ENCODE peak calls at places on chromosome 9, in seven cellular contexts. One of them, this sample, is unnamed.

GRCh38 chr9:108526518-108526917 is 329.3 kb downstream of the ACTL7B start:
- DNase-seq in fibroblast of pulmonary artery: no peak
- DNase-seq in upper lobe of right lung: no peak
- DNase-seq in GM12865: no peak
- DNase-seq in transverse colon: no peak
- DNase-seq in spleen: no peak
- DNase-seq in lower leg skin: no peak
- DNase-seq in this sample: no peak

GRCh38 chr9:122816163-122816867 is 12.1 kb downstream of the PDCL start:
- DNase-seq in upper lobe of right lung: no peak
- DNase-seq in spleen: peak
- DNase-seq in transverse colon: peak
- DNase-seq in fibroblast of pulmonary artery: no peak
- DNase-seq in lower leg skin: peak
- DNase-seq in GM12865: no peak
- DNase-seq in this sample: no peak

GRCh38 chr9:101569736-101570501 is 24.9 kb downstream of the PPP3R2 start:
- DNase-seq in GM12865: no peak
- DNase-seq in fibroblast of pulmonary artery: peak
- DNase-seq in spleen: no peak
- DNase-seq in transverse colon: no peak
- DNase-seq in lower leg skin: no peak
- DNase-seq in upper lobe of right lung: no peak
- DNase-seq in this sample: no peak

GRCh38 chr9:2874001-2874750 is 30.3 kb upstream of the PUM3 start:
- DNase-seq in GM12865: no peak
- DNase-seq in upper lobe of right lung: no peak
- DNase-seq in fibroblast of pulmonary artery: peak
- DNase-seq in lower leg skin: no peak
- DNase-seq in spleen: no peak
- DNase-seq in transverse colon: no peak
- DNase-seq in this sample: peak

GRCh38 chr9:39588056-39588814 is 232.8 kb downstream of the SPATA31A1 start:
- DNase-seq in spleen: peak
- DNase-seq in GM12865: no peak
- DNase-seq in fibroblast of pulmonary artery: no peak
- DNase-seq in upper lobe of right lung: no peak
- DNase-seq in lower leg skin: no peak
- DNase-seq in transverse colon: no peak
- DNase-seq in this sample: no peak

GRCh38 chr9:121598167-121599000 is 53.0 kb upstream of the DAB2IP start:
- DNase-seq in fibroblast of pulmonary artery: peak
- DNase-seq in GM12865: no peak
- DNase-seq in spleen: no peak
- DNase-seq in transverse colon: peak
- DNase-seq in lower leg skin: peak
- DNase-seq in upper lobe of right lung: peak
- DNase-seq in this sample: peak

GRCh38 chr9:5052858-5053257 is 67.8 kb downstream of the JAK2 start:
- DNase-seq in GM12865: no peak
- DNase-seq in upper lobe of right lung: no peak
- DNase-seq in transverse colon: no peak
- DNase-seq in fibroblast of pulmonary artery: peak
- DNase-seq in lower leg skin: no peak
- DNase-seq in spleen: no peak
- DNase-seq in this sample: no peak

GRCh38 chr9:93898026-93898425 is 57.1 kb downstream of the BARX1 start:
- DNase-seq in spleen: peak
- DNase-seq in GM12865: no peak
- DNase-seq in upper lobe of right lung: no peak
- DNase-seq in transverse colon: no peak
- DNase-seq in lower leg skin: no peak
- DNase-seq in fibroblast of pulmonary artery: no peak
- DNase-seq in this sample: no peak

GRCh38 chr9:124302921-124303320 is 45.2 kb downstream of the NEK6 start:
- DNase-seq in GM12865: no peak
- DNase-seq in upper lobe of right lung: no peak
- DNase-seq in spleen: no peak
- DNase-seq in fibroblast of pulmonary artery: no peak
- DNase-seq in transverse colon: no peak
- DNase-seq in lower leg skin: no peak
- DNase-seq in this sample: no peak

GRCh38 chr9:133141833-133142594 is 21.0 kb upstream of the RALGDS start:
- DNase-seq in spleen: peak
- DNase-seq in transverse colon: peak
- DNase-seq in GM12865: peak
- DNase-seq in upper lobe of right lung: peak
- DNase-seq in fibroblast of pulmonary artery: no peak
- DNase-seq in lower leg skin: no peak
- DNase-seq in this sample: no peak

GRCh38 chr9:136225748-136226679 is 19.6 kb downstream of the QSOX2 start:
- DNase-seq in lower leg skin: peak
- DNase-seq in spleen: peak
- DNase-seq in transverse colon: peak
- DNase-seq in upper lobe of right lung: peak
- DNase-seq in fibroblast of pulmonary artery: peak
- DNase-seq in GM12865: peak
- DNase-seq in this sample: no peak

GRCh38 chr9:78215706-78216105 is 20.2 kb upstream of the CEP78 start:
- DNase-seq in lower leg skin: no peak
- DNase-seq in spleen: no peak
- DNase-seq in GM12865: no peak
- DNase-seq in transverse colon: no peak
- DNase-seq in upper lobe of right lung: no peak
- DNase-seq in fibroblast of pulmonary artery: peak
- DNase-seq in this sample: no peak

GRCh38 chr9:72836790-72837189 is 116.1 kb downstream of the ALDH1A1 start:
- DNase-seq in upper lobe of right lung: no peak
- DNase-seq in spleen: no peak
- DNase-seq in transverse colon: no peak
- DNase-seq in lower leg skin: no peak
- DNase-seq in fibroblast of pulmonary artery: no peak
- DNase-seq in GM12865: no peak
- DNase-seq in this sample: no peak

GRCh38 chr9:72834994-72835393 is 117.9 kb downstream of the ALDH1A1 start:
- DNase-seq in spleen: no peak
- DNase-seq in lower leg skin: no peak
- DNase-seq in GM12865: no peak
- DNase-seq in upper lobe of right lung: no peak
- DNase-seq in fibroblast of pulmonary artery: no peak
- DNase-seq in transverse colon: no peak
- DNase-seq in this sample: no peak

GRCh38 chr9:72843525-72844439 is 109.1 kb downstream of the ALDH1A1 start:
- DNase-seq in transverse colon: no peak
- DNase-seq in fibroblast of pulmonary artery: no peak
- DNase-seq in lower leg skin: no peak
- DNase-seq in upper lobe of right lung: no peak
- DNase-seq in spleen: no peak
- DNase-seq in GM12865: peak
- DNase-seq in this sample: no peak

GRCh38 chr9:72844440-72844768 is 108.4 kb downstream of the ALDH1A1 start:
- DNase-seq in spleen: no peak
- DNase-seq in fibroblast of pulmonary artery: no peak
- DNase-seq in upper lobe of right lung: no peak
- DNase-seq in GM12865: no peak
- DNase-seq in transverse colon: no peak
- DNase-seq in lower leg skin: no peak
- DNase-seq in this sample: no peak

DNA sequence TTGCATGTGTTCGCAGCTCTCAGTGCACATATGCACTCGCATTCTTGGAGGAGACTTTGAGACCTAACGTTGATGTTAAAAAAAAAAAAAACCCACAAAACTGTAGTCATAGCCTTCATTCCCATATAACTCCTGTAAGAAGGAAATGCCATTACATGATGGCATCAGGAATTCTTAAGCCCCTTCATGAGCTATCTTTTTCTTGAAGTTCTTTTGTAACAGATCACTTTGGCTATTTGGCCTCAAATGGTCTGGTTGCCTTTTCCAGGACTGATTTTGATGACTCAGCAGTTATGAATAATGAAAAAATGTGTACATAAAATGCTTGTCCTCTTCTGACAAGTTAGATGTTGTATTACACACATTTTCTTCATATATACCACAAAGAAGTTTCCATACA is 113.7 kb downstream of the ALDH1A1 start:
- DNase-seq in GM12865: no peak
- DNase-seq in transverse colon: no peak
- DNase-seq in spleen: no peak
- DNase-seq in lower leg skin: no peak
- DNase-seq in fibroblast of pulmonary artery: no peak
- DNase-seq in upper lobe of right lung: no peak
- DNase-seq in this sample: no peak
- H3K4me3 ChIP-seq in GM12865: no peak
- H3K4me3 ChIP-seq in transverse colon: no peak
- H3K4me3 ChIP-seq in spleen: no peak
- H3K4me3 ChIP-seq in lower leg skin: no peak
- H3K4me3 ChIP-seq in fibroblast of pulmonary artery: no peak
- H3K4me3 ChIP-seq in upper lobe of right lung: no peak
- H3K4me3 ChIP-seq in this sample: no peak

GRCh38 chr9:91195372-91196012 is 166.2 kb downstream of the AUH start:
- DNase-seq in lower leg skin: no peak
- DNase-seq in upper lobe of right lung: no peak
- DNase-seq in fibroblast of pulmonary artery: no peak
- DNase-seq in transverse colon: no peak
- DNase-seq in GM12865: no peak
- DNase-seq in spleen: no peak
- DNase-seq in this sample: no peak

GRCh38 chr9:91191443-91192378 is 170.0 kb downstream of the AUH start:
- DNase-seq in lower leg skin: no peak
- DNase-seq in GM12865: peak
- DNase-seq in fibroblast of pulmonary artery: no peak
- DNase-seq in spleen: no peak
- DNase-seq in transverse colon: no peak
- DNase-seq in upper lobe of right lung: no peak
- DNase-seq in this sample: no peak

GRCh38 chr9:91192785-91193657 is 168.7 kb downstream of the AUH start:
- DNase-seq in spleen: peak
- DNase-seq in upper lobe of right lung: peak
- DNase-seq in GM12865: peak
- DNase-seq in fibroblast of pulmonary artery: peak
- DNase-seq in transverse colon: peak
- DNase-seq in lower leg skin: peak
- DNase-seq in this sample: peak

GRCh38 chr9:91192379-91192775 is 169.3 kb downstream of the AUH start:
- DNase-seq in fibroblast of pulmonary artery: no peak
- DNase-seq in GM12865: no peak
- DNase-seq in spleen: no peak
- DNase-seq in lower leg skin: no peak
- DNase-seq in transverse colon: no peak
- DNase-seq in upper lobe of right lung: no peak
- DNase-seq in this sample: no peak

GRCh38 chr9:91193658-91194391 is 167.9 kb downstream of the AUH start:
- DNase-seq in transverse colon: peak
- DNase-seq in lower leg skin: peak
- DNase-seq in fibroblast of pulmonary artery: peak
- DNase-seq in spleen: peak
- DNase-seq in GM12865: peak
- DNase-seq in upper lobe of right lung: peak
- DNase-seq in this sample: peak
- TF ChIP-seq CTCF in transverse colon: no peak
- TF ChIP-seq CTCF in lower leg skin: no peak
- TF ChIP-seq CTCF in fibroblast of pulmonary artery: no peak
- TF ChIP-seq CTCF in spleen: no peak
- TF ChIP-seq CTCF in GM12865: no peak
- TF ChIP-seq CTCF in upper lobe of right lung: no peak
- TF ChIP-seq CTCF in this sample: no peak

GRCh38 chr9:72529531-72529930 is 8.1 kb downstream of the TMC1 start:
- DNase-seq in lower leg skin: no peak
- DNase-seq in fibroblast of pulmonary artery: no peak
- DNase-seq in spleen: no peak
- DNase-seq in GM12865: no peak
- DNase-seq in upper lobe of right lung: no peak
- DNase-seq in transverse colon: no peak
- DNase-seq in this sample: no peak

GRCh38 chr9:72533322-72533721 is 11.9 kb downstream of the TMC1 start:
- DNase-seq in lower leg skin: no peak
- DNase-seq in upper lobe of right lung: no peak
- DNase-seq in spleen: no peak
- DNase-seq in transverse colon: no peak
- DNase-seq in GM12865: no peak
- DNase-seq in fibroblast of pulmonary artery: no peak
- DNase-seq in this sample: no peak

GRCh38 chr9:72524820-72525539 is 3.6 kb downstream of the TMC1 start:
- DNase-seq in transverse colon: peak
- DNase-seq in spleen: no peak
- DNase-seq in upper lobe of right lung: no peak
- DNase-seq in GM12865: peak
- DNase-seq in fibroblast of pulmonary artery: peak
- DNase-seq in lower leg skin: peak
- DNase-seq in this sample: peak

GRCh38 chr9:72526901-72527800 is 5.7 kb downstream of the TMC1 start:
- DNase-seq in GM12865: peak
- DNase-seq in spleen: peak
- DNase-seq in upper lobe of right lung: peak
- DNase-seq in lower leg skin: peak
- DNase-seq in fibroblast of pulmonary artery: peak
- DNase-seq in transverse colon: peak
- DNase-seq in this sample: peak

GRCh38 chr9:72527801-72528195 is 6.4 kb downstream of the TMC1 start:
- DNase-seq in fibroblast of pulmonary artery: no peak
- DNase-seq in spleen: no peak
- DNase-seq in lower leg skin: no peak
- DNase-seq in transverse colon: no peak
- DNase-seq in GM12865: no peak
- DNase-seq in upper lobe of right lung: no peak
- DNase-seq in this sample: no peak
- H3K4me3 ChIP-seq in fibroblast of pulmonary artery: peak
- H3K4me3 ChIP-seq in spleen: no peak
- H3K4me3 ChIP-seq in lower leg skin: no peak
- H3K4me3 ChIP-seq in transverse colon: peak
- H3K4me3 ChIP-seq in GM12865: peak
- H3K4me3 ChIP-seq in upper lobe of right lung: peak
- H3K4me3 ChIP-seq in this sample: peak

DNA sequence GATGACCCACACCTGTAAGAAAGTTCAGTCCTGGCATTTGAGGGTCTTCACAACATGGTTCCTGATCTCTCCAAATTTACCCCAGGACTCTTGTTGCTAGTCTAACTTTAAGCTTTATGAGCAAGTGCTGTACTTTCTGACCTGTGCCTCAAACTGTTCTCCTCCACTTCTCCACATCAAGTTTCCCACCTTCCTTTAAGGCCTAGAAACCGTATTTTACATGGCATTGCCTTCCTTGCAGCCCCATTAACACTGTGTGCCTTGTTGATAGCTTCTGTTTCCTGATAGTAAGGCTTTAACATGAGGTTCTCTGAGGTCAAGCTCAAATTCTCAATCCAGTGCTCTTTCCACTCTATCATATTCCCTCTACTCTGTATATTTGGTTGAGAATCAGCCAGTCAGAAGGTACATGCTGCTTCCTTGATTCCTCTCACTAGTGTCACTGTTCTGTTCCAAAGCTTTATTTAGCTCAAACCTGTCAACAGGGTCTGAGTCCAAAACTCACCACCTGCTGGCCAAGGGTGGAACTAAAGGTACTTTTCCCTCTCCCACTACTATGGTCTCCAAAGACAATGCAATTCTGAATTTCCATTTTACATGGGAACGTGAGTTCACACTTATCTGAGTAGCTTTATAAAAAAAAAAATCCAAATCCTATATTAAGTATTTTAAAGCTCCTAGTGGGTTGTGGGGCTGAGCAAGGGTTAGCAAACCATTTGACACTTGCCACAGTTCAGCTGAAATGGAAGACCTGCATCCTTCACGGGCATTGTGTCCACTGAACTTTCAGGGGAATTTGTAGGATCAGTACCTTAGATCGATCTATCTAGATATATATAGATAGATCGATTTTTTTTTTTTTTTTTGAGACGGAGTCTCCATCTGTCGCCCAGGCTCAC is 21.1 kb downstream of the VCP start:
- DNase-seq in upper lobe of right lung: no peak
- DNase-seq in lower leg skin: no peak
- DNase-seq in GM12865: peak
- DNase-seq in transverse colon: peak
- DNase-seq in spleen: no peak
- DNase-seq in fibroblast of pulmonary artery: peak
- DNase-seq in this sample: no peak
- TF ChIP-seq CTCF in upper lobe of right lung: peak
- TF ChIP-seq CTCF in lower leg skin: no peak
- TF ChIP-seq CTCF in GM12865: peak
- TF ChIP-seq CTCF in transverse colon: peak
- TF ChIP-seq CTCF in spleen: peak
- TF ChIP-seq CTCF in fibroblast of pulmonary artery: peak
- TF ChIP-seq CTCF in this sample: peak